ENCODE peak calls at places on chromosome 16, in seven cellular contexts. M is astrocyte of the spinal cord, I is AG04449, V is AG04450, R is omental fat pad, N is left lung, X is fibroblast of the aortic adventitia. P is an unnamed sample.

GRCh38 chr16:526181-527014 is 1.1 kb upstream of the CAPN15 start:
- DNase-seq in M (peak), I (no peak), V (no peak), R (no peak), N (no peak), X (peak), P (no peak)

GRCh38 chr16:84109598-84110325 is 7.0 kb downstream of the MBTPS1 start:
- DNase-seq in M (no peak), I (no peak), V (no peak), R (no peak), N (no peak), X (no peak), P (no peak)

GRCh38 chr16:28001184-28001583 is 62.3 kb downstream of the GSG1L start:
- DNase-seq in M (no peak), I (no peak), V (no peak), R (no peak), N (no peak), X (no peak), P (no peak)

GRCh38 chr16:66928702-66929388 is 3.5 kb upstream of the RRAD start:
- DNase-seq in M (peak), I (no peak), V (no peak), R (no peak), N (no peak), X (peak), P (no peak)

GRCh38 chr16:2719328-2720062 is 529 bp downstream of the PRSS27 start:
- DNase-seq in M (no peak), I (no peak), V (no peak), R (no peak), N (peak), X (no peak), P (no peak)

GRCh38 chr16:66693088-66693487 is 3.5 kb downstream of the CMTM4 start:
- DNase-seq in M (no peak), I (no peak), V (no peak), R (no peak), N (no peak), X (no peak), P (no peak)

GRCh38 chr16:85994492-85995433 is 95.8 kb downstream of the IRF8 start:
- DNase-seq in M (no peak), I (no peak), V (no peak), R (no peak), N (no peak), X (no peak), P (no peak)

GRCh38 chr16:27267037-27267677 is 1.4 kb downstream of the NSMCE1 start:
- DNase-seq in M (no peak), I (no peak), V (no peak), R (no peak), N (no peak), X (no peak), P (no peak)

GRCh38 chr16:72214821-72215220 is 42.9 kb upstream of the PMFBP1 start:
- DNase-seq in M (no peak), I (no peak), V (no peak), R (no peak), N (no peak), X (no peak), P (no peak)

GRCh38 chr16:30762991-30763725 is 1.0 kb downstream of the RNF40 start:
- DNase-seq in M (no peak), I (no peak), V (no peak), R (no peak), N (peak), X (no peak), P (no peak)

GRCh38 chr16:23145608-23146007 is 3.6 kb downstream of the USP31 start:
- DNase-seq in M (peak), I (no peak), V (no peak), R (no peak), N (no peak), X (peak), P (no peak)

GRCh38 chr16:75820672-75821071 is 94.4 kb upstream of the CPHXL start:
- DNase-seq in M (no peak), I (no peak), V (no peak), R (no peak), N (no peak), X (no peak), P (no peak)

GRCh38 chr16:73020409-73020884 is 27.5 kb downstream of the ZFHX3 start:
- DNase-seq in M (peak), I (peak), V (peak), R (no peak), N (no peak), X (peak), P (no peak)

GRCh38 chr16:57381791-57382534 is 9.7 kb downstream of the CX3CL1 start:
- DNase-seq in M (no peak), I (no peak), V (no peak), R (no peak), N (no peak), X (no peak), P (no peak)

GRCh38 chr16:57384248-57385070 is 12.2 kb downstream of the CX3CL1 start:
- DNase-seq in M (no peak), I (no peak), V (no peak), R (no peak), N (no peak), X (no peak), P (no peak)

GRCh38 chr16:57383276-57384247 is 11.3 kb downstream of the CX3CL1 start:
- DNase-seq in M (peak), I (no peak), V (no peak), R (no peak), N (no peak), X (peak), P (no peak)

GRCh38 chr16:57380671-57381462 is 8.6 kb downstream of the CX3CL1 start:
- DNase-seq in M (peak), I (no peak), V (no peak), R (no peak), N (no peak), X (no peak), P (no peak)

GRCh38 chr16:57382535-57383275 is 10.4 kb downstream of the CX3CL1 start:
- DNase-seq in M (no peak), I (no peak), V (no peak), R (no peak), N (no peak), X (no peak), P (no peak)
- TF ChIP-seq CTCF in M (no peak), I (no peak), V (no peak), R (no peak), N (no peak), X (no peak), P (no peak)

DNA sequence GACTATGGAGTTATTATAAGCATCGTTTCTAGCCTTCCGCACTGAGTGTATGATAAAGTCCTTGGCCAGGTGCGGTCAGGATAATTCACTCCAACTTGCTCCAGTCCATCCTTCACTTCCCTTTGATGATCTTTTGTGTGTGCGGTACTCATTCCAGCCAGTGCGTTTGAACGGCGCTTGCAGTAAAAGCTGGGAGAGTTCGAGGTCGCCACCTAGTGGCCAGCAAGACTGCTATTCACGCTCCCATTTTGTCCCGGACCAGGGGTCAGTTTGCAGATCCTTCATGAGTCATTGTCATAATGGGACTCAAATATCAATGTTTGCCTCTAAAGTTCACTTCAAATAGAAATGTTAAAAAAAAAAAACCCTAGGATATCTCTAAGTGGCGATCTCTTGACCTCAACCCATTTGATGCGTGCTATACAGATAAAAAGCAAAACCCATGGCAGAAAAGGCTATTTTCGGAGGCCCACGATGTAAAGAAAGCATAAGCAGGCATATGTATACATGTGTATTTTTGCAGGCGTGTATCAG is 417.1 kb downstream of the TMEM114 start:
- DNase-seq in M (peak), I (no peak), V (no peak), R (peak), N (no peak), X (peak), P (peak)
- TF ChIP-seq CTCF in M (peak), I (peak), V (peak), R (peak), N (peak), X (peak), P (peak)

GRCh38 chr16:87571868-87572244 is 30.5 kb upstream of the JPH3 start:
- DNase-seq in M (no peak), I (no peak), V (no peak), R (no peak), N (no peak), X (no peak), P (no peak)

GRCh38 chr16:87570938-87571867 is 31.1 kb upstream of the JPH3 start:
- DNase-seq in M (peak), I (no peak), V (no peak), R (no peak), N (peak), X (peak), P (no peak)

GRCh38 chr16:87575027-87575804 is 27.1 kb upstream of the JPH3 start:
- DNase-seq in M (no peak), I (no peak), V (no peak), R (no peak), N (peak), X (no peak), P (no peak)

GRCh38 chr16:87570564-87570937 is 31.8 kb upstream of the JPH3 start:
- DNase-seq in M (no peak), I (no peak), V (no peak), R (no peak), N (no peak), X (no peak), P (no peak)

DNA sequence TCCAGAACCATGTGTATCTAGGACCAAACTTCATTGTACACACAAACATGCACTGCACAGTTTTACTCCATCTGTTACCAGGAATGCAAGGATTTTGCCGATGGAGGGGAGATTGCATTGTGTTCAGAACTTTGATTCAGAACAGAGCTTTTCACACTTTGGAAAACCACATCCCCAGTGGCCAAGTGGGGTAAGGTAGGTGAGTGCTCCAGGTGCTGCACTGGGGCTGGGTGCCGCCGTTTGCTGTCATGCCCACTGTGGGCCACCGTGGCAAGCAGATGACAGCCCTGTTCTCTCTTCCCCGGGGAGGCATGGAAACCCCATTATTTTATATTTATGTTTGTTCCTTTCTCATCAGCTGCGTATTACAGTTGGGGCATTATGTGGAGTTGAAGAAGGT is 29.3 kb upstream of the JPH3 start:
- DNase-seq in M (no peak), I (no peak), V (no peak), R (no peak), N (peak), X (no peak), P (no peak)
- TF ChIP-seq CTCF in M (no peak), I (no peak), V (no peak), R (no peak), N (no peak), X (no peak), P (no peak)

DNA sequence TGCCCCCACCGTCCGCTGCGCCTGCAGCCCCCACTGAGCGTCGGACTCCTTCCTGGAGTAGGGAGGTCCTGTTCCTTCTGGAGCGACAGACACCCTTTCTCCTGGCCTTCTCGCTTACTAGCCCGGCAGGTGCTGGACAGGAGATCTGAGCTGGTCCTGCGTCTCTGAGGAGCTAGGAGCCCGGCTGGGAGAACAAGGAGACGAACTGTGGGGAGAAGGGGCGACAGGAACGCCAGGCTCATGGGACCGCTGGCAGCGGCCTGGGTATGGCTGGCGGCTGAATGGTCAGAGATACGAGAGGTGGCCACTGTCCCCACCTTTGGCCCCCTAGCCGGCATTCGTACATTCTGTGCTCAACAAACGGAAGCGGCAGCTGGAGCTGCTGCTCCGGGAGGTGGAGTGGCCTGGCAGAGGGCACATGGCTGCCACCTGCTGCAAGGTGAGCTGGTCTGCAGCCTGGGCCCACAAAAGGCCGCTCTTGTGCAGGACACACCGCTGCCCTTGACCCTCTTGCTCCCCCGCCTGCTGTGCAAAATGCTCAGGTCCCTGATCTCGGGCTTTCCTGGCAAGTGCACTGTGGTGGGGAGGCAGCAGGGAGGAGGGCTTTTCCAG is 2066.7 kb downstream of the TP53TG3F start:
- DNase-seq in M (no peak), I (no peak), V (no peak), R (no peak), N (no peak), X (no peak), P (no peak)
- TF ChIP-seq CTCF in M (no peak), I (no peak), V (no peak), R (no peak), N (no peak), X (no peak), P (no peak)